ENCODE peak calls at places on chromosomes 16 and 17, in four cellular contexts. One of them, this sample, is unnamed.

GRCh38 chr17:42276609-42277341 is 584 bp upstream of the STAT5B start:
- DNase-seq in HCT116: no peak
- DNase-seq in heart left ventricle: peak
- DNase-seq in coronary artery: no peak
- DNase-seq in this sample: peak

GRCh38 chr16:8453359-8453758 is 137.0 kb downstream of the TMEM114 start:
- DNase-seq in coronary artery: no peak
- DNase-seq in HCT116: no peak
- DNase-seq in heart left ventricle: no peak
- DNase-seq in this sample: no peak

GRCh38 chr17:146546-146945 is 9.2 kb downstream of the SCGB1C2 start:
- DNase-seq in coronary artery: no peak
- DNase-seq in HCT116: no peak
- DNase-seq in heart left ventricle: no peak
- DNase-seq in this sample: no peak

GRCh38 chr16:53549970-53550406 is 47.0 kb upstream of the AKTIP start:
- DNase-seq in heart left ventricle: no peak
- DNase-seq in coronary artery: no peak
- DNase-seq in HCT116: peak
- DNase-seq in this sample: peak

GRCh38 chr16:52265446-52265861 is 281.5 kb downstream of the TOX3 start:
- DNase-seq in heart left ventricle: no peak
- DNase-seq in HCT116: no peak
- DNase-seq in coronary artery: no peak
- DNase-seq in this sample: no peak

GRCh38 chr17:40554646-40555295 is 10.5 kb downstream of the CCR7 start:
- DNase-seq in HCT116: no peak
- DNase-seq in heart left ventricle: no peak
- DNase-seq in coronary artery: peak
- DNase-seq in this sample: no peak

GRCh38 chr17:58332720-58333395 is 4.3 kb upstream of the TSPOAP1 start:
- DNase-seq in HCT116: no peak
- DNase-seq in coronary artery: no peak
- DNase-seq in heart left ventricle: peak
- DNase-seq in this sample: no peak

GRCh38 chr17:83131268-83132011 is 52.0 kb downstream of the METRNL start:
- DNase-seq in coronary artery: peak
- DNase-seq in heart left ventricle: no peak
- DNase-seq in HCT116: no peak
- DNase-seq in this sample: no peak

GRCh38 chr17:82215095-82215971 is 2.7 kb upstream of the CCDC57 start:
- DNase-seq in heart left ventricle: peak
- DNase-seq in coronary artery: peak
- DNase-seq in HCT116: no peak
- DNase-seq in this sample: no peak

GRCh38 chr16:75099738-75100615 is 16.6 kb downstream of the LDHD start:
- DNase-seq in heart left ventricle: peak
- DNase-seq in HCT116: no peak
- DNase-seq in coronary artery: no peak
- DNase-seq in this sample: no peak

GRCh38 chr16:79833559-79833958 is 233.0 kb upstream of the MAF start:
- DNase-seq in coronary artery: no peak
- DNase-seq in HCT116: no peak
- DNase-seq in heart left ventricle: no peak
- DNase-seq in this sample: no peak

GRCh38 chr17:4440690-4441686 is 7.2 kb downstream of the SPNS3 start:
- DNase-seq in heart left ventricle: no peak
- DNase-seq in coronary artery: no peak
- DNase-seq in HCT116: no peak
- DNase-seq in this sample: no peak

GRCh38 chr16:58510097-58510775 is 5.1 kb upstream of the SETD6 start:
- DNase-seq in coronary artery: no peak
- DNase-seq in heart left ventricle: no peak
- DNase-seq in HCT116: no peak
- DNase-seq in this sample: no peak

GRCh38 chr16:69143116-69143515 is 10.7 kb downstream of the UTP4 start:
- DNase-seq in coronary artery: no peak
- DNase-seq in HCT116: no peak
- DNase-seq in heart left ventricle: no peak
- DNase-seq in this sample: no peak

GRCh38 chr16:81127051-81127450 is 30.9 kb upstream of the GCSH start:
- DNase-seq in heart left ventricle: no peak
- DNase-seq in coronary artery: no peak
- DNase-seq in HCT116: no peak
- DNase-seq in this sample: no peak

GRCh38 chr17:17035920-17036319 is 6.3 kb upstream of the MPRIP start:
- DNase-seq in coronary artery: no peak
- DNase-seq in heart left ventricle: no peak
- DNase-seq in HCT116: no peak
- DNase-seq in this sample: no peak

GRCh38 chr17:75323043-75323591 is 33.9 kb upstream of the SLC25A19 start:
- DNase-seq in HCT116: peak
- DNase-seq in coronary artery: no peak
- DNase-seq in heart left ventricle: peak
- DNase-seq in this sample: peak

GRCh38 chr16:325375-326155 is 27.0 kb downstream of the AXIN1 start:
- DNase-seq in heart left ventricle: no peak
- DNase-seq in coronary artery: no peak
- DNase-seq in HCT116: no peak
- DNase-seq in this sample: no peak

GRCh38 chr17:72970794-72971512 is 121.5 kb downstream of the SLC39A11 start:
- DNase-seq in coronary artery: no peak
- DNase-seq in heart left ventricle: no peak
- DNase-seq in HCT116: no peak
- DNase-seq in this sample: no peak

GRCh38 chr17:3004150-3004801 is 59.1 kb downstream of the OR1D5 start:
- DNase-seq in coronary artery: peak
- DNase-seq in HCT116: peak
- DNase-seq in heart left ventricle: peak
- DNase-seq in this sample: peak

GRCh38 chr17:74541176-74542111 is 4.5 kb downstream of the CD300C start:
- DNase-seq in HCT116: no peak
- DNase-seq in coronary artery: no peak
- DNase-seq in heart left ventricle: no peak
- DNase-seq in this sample: no peak

GRCh38 chr16:78800535-78800934 is 701.1 kb downstream of the WWOX start:
- DNase-seq in heart left ventricle: no peak
- DNase-seq in coronary artery: no peak
- DNase-seq in HCT116: no peak
- DNase-seq in this sample: no peak

GRCh38 chr17:21677126-21677910 is 15.0 kb upstream of the KCNJ18 start:
- DNase-seq in coronary artery: peak
- DNase-seq in heart left ventricle: no peak
- DNase-seq in HCT116: no peak
- DNase-seq in this sample: no peak

GRCh38 chr16:19967561-19967960 is 82.9 kb upstream of the GPRC5B start:
- DNase-seq in coronary artery: no peak
- DNase-seq in HCT116: no peak
- DNase-seq in heart left ventricle: no peak
- DNase-seq in this sample: no peak

DNA sequence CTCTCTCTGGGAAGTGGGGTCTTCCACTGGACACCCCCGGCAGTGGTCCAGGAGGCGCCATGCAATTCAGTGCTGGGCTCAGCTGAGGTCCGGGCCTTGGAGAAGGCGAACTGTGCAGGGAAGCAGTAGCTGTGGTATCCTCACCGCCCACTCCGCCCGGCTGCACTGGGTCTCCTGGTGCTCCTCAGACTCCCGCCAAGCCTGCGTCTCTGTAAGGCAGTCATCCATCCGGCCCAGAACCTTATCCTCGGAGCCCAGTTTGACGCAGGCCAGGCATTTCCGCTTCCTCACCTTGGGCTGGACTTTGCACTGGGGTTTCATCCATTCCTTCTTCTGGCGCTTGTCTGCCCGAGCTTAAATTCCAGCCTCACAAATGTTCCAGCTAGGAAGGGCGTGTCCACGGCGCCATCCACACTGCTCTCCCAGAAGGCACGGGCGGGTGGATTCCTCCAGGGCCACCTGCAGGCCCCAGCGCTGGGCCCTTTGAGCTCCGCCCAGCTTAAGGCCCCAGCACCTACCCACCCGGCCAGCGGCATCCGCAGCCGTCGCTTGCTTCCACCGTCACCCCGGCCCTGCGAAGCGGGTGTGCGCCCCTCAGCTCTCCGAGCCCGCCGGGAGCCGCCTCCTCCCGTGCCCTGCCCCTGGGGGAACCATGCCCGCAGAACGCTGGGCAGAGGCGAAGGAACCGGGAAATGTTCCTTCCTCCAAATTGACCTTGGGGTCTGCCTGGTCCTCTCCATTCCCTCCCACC is 1884.8 kb downstream of the TP53TG3F start:
- DNase-seq in HCT116: no peak
- DNase-seq in coronary artery: no peak
- DNase-seq in heart left ventricle: no peak
- DNase-seq in this sample: no peak
- TF ChIP-seq CTCF in HCT116: no peak
- TF ChIP-seq CTCF in coronary artery: no peak
- TF ChIP-seq CTCF in heart left ventricle: no peak
- TF ChIP-seq CTCF in this sample: no peak

GRCh38 chr16:84807776-84808175 is 12.0 kb upstream of the CRISPLD2 start:
- DNase-seq in coronary artery: no peak
- DNase-seq in HCT116: no peak
- DNase-seq in heart left ventricle: no peak
- DNase-seq in this sample: no peak

GRCh38 chr16:84806256-84806889 is 13.4 kb upstream of the CRISPLD2 start:
- DNase-seq in heart left ventricle: peak
- DNase-seq in HCT116: no peak
- DNase-seq in coronary artery: no peak
- DNase-seq in this sample: peak

GRCh38 chr16:84806890-84807258 is 12.9 kb upstream of the CRISPLD2 start:
- DNase-seq in heart left ventricle: no peak
- DNase-seq in HCT116: no peak
- DNase-seq in coronary artery: no peak
- DNase-seq in this sample: no peak

GRCh38 chr16:84810518-84811273 is 9.1 kb upstream of the CRISPLD2 start:
- DNase-seq in HCT116: no peak
- DNase-seq in heart left ventricle: no peak
- DNase-seq in coronary artery: no peak
- DNase-seq in this sample: no peak

GRCh38 chr16:84808812-84809211 is 11.0 kb upstream of the CRISPLD2 start:
- DNase-seq in coronary artery: no peak
- DNase-seq in heart left ventricle: peak
- DNase-seq in HCT116: no peak
- DNase-seq in this sample: no peak
- TF ChIP-seq CTCF in coronary artery: no peak
- TF ChIP-seq CTCF in heart left ventricle: no peak
- TF ChIP-seq CTCF in HCT116: no peak
- TF ChIP-seq CTCF in this sample: no peak

DNA sequence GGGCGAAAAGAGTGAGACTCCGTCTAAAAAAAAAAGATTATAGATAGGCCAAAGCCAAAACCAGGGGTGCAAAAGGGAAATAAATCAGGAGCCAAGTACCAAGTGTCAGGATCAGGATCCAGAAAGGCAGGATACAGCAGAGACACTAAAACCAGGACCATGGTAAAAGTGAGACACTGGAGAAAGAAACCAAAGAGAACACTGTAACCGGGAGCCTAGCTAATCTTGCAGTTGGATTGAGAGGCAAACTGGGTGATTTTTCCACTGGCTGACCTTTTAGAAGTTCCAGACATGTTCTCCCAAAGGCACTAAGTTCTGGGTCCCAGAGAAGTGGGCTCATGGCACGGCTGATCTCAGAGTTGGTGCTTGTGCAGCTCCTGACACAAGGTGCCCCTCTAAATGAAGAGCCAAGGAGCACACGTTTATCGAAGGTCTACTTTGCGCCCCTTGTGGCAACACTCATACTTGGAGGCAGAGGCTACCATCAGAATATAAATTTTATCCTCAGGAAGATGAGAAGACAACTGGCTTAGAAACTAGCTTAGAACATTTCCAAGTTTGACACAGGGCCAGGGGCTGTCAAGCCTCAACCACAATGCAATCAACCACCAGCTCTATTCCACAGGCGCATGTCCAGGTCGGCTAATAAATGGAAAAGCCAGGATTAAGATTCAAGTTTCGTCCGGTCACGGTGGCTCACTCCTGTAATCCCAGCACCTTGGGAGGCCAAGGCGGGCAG is 27.5 kb upstream of the HELZ start:
- DNase-seq in HCT116: no peak
- DNase-seq in coronary artery: no peak
- DNase-seq in heart left ventricle: no peak
- DNase-seq in this sample: no peak
- TF ChIP-seq CTCF in HCT116: peak
- TF ChIP-seq CTCF in coronary artery: no peak
- TF ChIP-seq CTCF in heart left ventricle: no peak
- TF ChIP-seq CTCF in this sample: peak

DNA sequence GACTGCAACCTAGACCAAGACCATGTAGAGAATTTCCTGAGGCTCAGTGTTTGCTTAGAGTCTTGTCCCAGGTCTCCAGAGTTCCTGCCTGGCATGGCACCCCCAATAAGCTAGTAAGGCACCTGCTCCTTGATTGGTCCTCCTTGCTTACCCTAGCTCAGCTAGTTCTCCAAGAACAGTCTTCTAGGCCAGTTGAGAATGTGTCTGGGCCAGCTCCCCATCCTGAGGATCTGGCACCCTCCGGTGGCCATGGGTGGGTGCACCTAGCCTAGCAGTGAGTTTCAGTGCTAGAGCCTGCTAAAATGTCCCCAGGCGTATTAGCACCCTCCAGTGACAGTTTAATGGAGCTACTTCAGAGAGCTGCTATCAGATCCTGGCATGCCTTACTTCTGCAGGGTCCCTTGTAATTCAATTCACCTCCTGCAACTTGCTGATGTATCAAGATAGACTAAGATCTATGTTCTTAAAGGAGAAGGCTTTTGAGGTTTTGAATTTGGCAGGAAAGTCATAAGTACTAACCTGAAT is 44.4 kb upstream of the MED13 start:
- DNase-seq in HCT116: peak
- DNase-seq in heart left ventricle: no peak
- DNase-seq in coronary artery: no peak
- DNase-seq in this sample: peak
- TF ChIP-seq CTCF in HCT116: peak
- TF ChIP-seq CTCF in heart left ventricle: no peak
- TF ChIP-seq CTCF in coronary artery: no peak
- TF ChIP-seq CTCF in this sample: peak

DNA sequence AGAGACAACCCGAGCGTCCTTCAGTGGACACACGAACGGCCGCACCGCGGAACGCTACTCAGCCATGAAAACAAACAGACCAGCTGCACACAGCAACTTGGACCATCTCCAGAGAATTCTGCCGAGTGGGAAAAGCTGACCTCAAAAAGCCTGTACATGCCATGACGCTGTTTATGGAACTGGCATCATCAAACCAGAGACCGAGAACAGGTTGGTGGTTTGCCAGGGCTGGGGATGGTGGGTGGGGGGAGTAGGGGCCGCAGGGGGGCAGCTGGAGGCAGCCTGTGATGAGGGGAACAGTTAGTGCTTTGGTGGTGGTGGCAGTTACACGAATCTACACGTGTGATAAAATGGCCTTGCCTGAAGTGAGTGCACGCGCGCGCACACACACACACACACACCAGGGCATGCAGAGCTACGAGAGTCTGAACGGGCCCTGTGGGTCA is 169.8 kb downstream of the LAT start:
- DNase-seq in coronary artery: no peak
- DNase-seq in HCT116: no peak
- DNase-seq in heart left ventricle: peak
- DNase-seq in this sample: no peak
- TF ChIP-seq CTCF in coronary artery: no peak
- TF ChIP-seq CTCF in HCT116: no peak
- TF ChIP-seq CTCF in heart left ventricle: no peak
- TF ChIP-seq CTCF in this sample: no peak

This sample was measured in HFF-Myc.